ENCODE peak calls at places on chromosomes 16 and 17, in four cellular contexts. G is body of pancreas, Q is esophagus muscularis mucosa, Z is lower leg skin. F is an unnamed sample.

GRCh38 chr16:3235856-3236669 is 1.1 kb upstream of the ZNF200 start:
- DNase-seq in Z (peak; percentile 89), Q (no peak), G (peak; percentile 31), F (no peak)

GRCh38 chr16:29736764-29737163 is 9.0 kb downstream of the C16orf54 start:
- DNase-seq in G (no peak), Q (no peak), Z (no peak), F (no peak)

GRCh38 chr16:72811188-72811720 is 236.7 kb downstream of the ZFHX3 start:
- DNase-seq in G (no peak), Z (no peak), Q (no peak), F (no peak)

GRCh38 chr17:5254903-5255521 is 20.4 kb upstream of the SCIMP start:
- DNase-seq in Q (no peak), Z (no peak), G (peak; percentile 13), F (no peak)

GRCh38 chr17:3585826-3586225 is 23.4 kb downstream of the TRPV1 start:
- DNase-seq in Q (no peak), Z (no peak), G (no peak), F (no peak)

GRCh38 chr17:45747907-45748306 is 36.2 kb upstream of the CRHR1 start:
- DNase-seq in Q (no peak), Z (no peak), G (no peak), F (no peak)

GRCh38 chr17:6536053-6536452 is 20.3 kb downstream of the PITPNM3 start:
- DNase-seq in G (no peak), Z (peak; percentile 61), Q (no peak), F (no peak)

GRCh38 chr16:48405907-48406306 is 20.7 kb upstream of the SIAH1 start:
- DNase-seq in G (no peak), Q (no peak), Z (no peak), F (no peak)

GRCh38 chr16:71230122-71230845 is at the start of gene HYDIN:
- DNase-seq in G (peak; percentile 92), Q (no peak), Z (no peak), F (peak; percentile 17)

GRCh38 chr16:77307764-77308561 is 108.8 kb downstream of the SYCE1L start:
- DNase-seq in Q (no peak), Z (no peak), G (no peak), F (no peak)

GRCh38 chr16:71933913-71934696 is 38.8 kb downstream of the IST1 start:
- DNase-seq in G (no peak), Z (peak; percentile 67), Q (no peak), F (peak; percentile 33)

GRCh38 chr17:76536511-76537287 is 810 bp downstream of the CYGB start:
- DNase-seq in Z (no peak), Q (no peak), G (no peak), F (no peak)

GRCh38 chr16:74570412-74571301 is 36.3 kb downstream of the GLG1 start:
- DNase-seq in Z (no peak), G (no peak), Q (no peak), F (no peak)

GRCh38 chr16:11742536-11743307 is at the start of gene TXNDC11:
- DNase-seq in G (peak; percentile 99), Q (peak; percentile 100), Z (peak; percentile 100), F (peak; percentile 87)

GRCh38 chr16:3045758-3046505 is 429 bp upstream of the MMP25 start:
- DNase-seq in G (no peak), Z (no peak), Q (no peak), F (no peak)

GRCh38 chr16:51374346-51374745 is 223.3 kb upstream of the SALL1 start:
- DNase-seq in Q (no peak), Z (no peak), G (no peak), F (peak; percentile 6)

GRCh38 chr17:21551081-21551881 is 141.0 kb upstream of the KCNJ18 start:
- DNase-seq in Z (peak; percentile 96), Q (peak; percentile 93), G (peak; percentile 87), F (peak; percentile 65)
- TF ChIP-seq POLR2A in Z (no peak), Q (peak; percentile 23), G (peak; percentile 78), F (peak; percentile 82)

GRCh38 chr16:88978608-88979346 is 1.8 kb upstream of the CBFA2T3 start:
- DNase-seq in Z (no peak), G (no peak), Q (no peak), F (no peak)
- TF ChIP-seq POLR2A in Z (no peak), G (no peak), Q (no peak), F (no peak)

GRCh38 chr16:1999866-2000514 is 9.6 kb downstream of the ZNF598 start:
- DNase-seq in G (no peak), Z (no peak), Q (no peak), F (no peak)
- TF ChIP-seq POLR2A in G (no peak), Z (no peak), Q (no peak), F (no peak)

GRCh38 chr17:1709403-1709891 is 730 bp downstream of the TLCD2 start:
- DNase-seq in Q (no peak), G (no peak), Z (no peak), F (no peak)

GRCh38 chr17:1711804-1712203 is 1.6 kb upstream of the TLCD2 start:
- DNase-seq in Q (no peak), Z (no peak), G (no peak), F (no peak)

GRCh38 chr17:1709971-1710806 is at the start of gene TLCD2:
- DNase-seq in Z (peak; percentile 95), G (peak; percentile 70), Q (no peak), F (peak; percentile 78)

GRCh38 chr17:1712271-1712670 is 2.1 kb upstream of the TLCD2 start:
- DNase-seq in Z (no peak), G (no peak), Q (no peak), F (no peak)

DNA sequence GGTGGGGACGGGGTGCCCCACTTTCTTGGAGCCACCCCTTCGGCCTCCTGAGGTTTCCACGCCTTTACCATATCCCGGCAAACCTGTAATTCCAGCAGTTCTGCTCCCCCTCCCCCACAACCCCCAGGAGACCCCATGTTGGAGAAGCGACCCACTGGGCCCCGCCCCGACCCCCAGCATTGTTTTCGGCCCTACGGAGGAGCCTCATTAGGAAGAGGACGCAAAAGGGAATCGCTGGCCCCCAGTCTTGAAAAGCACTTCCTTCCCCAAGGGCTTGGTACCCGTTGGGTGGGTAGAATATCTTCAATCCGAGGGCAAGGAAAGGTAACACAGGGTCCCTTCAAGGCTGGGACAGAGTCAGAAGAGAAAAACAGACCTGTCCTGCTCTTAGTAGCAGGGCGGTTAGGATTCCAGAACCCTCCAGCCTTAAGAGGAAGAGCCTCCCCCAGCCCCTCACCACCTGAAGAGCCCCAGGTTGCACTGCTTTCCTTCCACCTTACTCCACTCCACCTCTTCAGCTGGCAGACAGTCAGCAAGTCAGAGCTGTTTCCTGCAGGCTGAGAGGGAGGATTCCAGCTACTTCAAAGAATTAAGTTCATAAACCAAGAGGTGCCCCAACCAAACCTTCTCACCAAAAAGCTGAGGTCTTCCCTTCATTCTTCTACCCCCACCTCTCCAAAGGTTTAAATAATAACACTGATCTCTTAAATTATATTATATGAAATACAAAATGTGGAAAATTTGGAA is 803 bp upstream of the TLCD2 start:
- DNase-seq in Z (no peak), G (no peak), Q (no peak), F (no peak)
- TF ChIP-seq POLR2A in Z (no peak), G (no peak), Q (no peak), F (peak; percentile 20)

GRCh38 chr16:20064931-20065330 is 8.8 kb downstream of the GPR139 start:
- DNase-seq in G (no peak), Z (peak; percentile 23), Q (no peak), F (no peak)
- TF ChIP-seq POLR2A in G (no peak), Z (no peak), Q (no peak), F (no peak)

GRCh38 chr16:31107465-31107867 is 720 bp upstream of the BCKDK start:
- DNase-seq in G (no peak), Q (no peak), Z (no peak), F (no peak)

GRCh38 chr16:31108794-31109558 is 790 bp downstream of the BCKDK start:
- DNase-seq in Z (no peak), Q (no peak), G (no peak), F (no peak)

GRCh38 chr16:31106509-31107464 is 1.4 kb upstream of the BCKDK start:
- DNase-seq in Q (no peak), G (no peak), Z (no peak), F (no peak)

GRCh38 chr16:31108035-31108793 is at the start of gene BCKDK:
- DNase-seq in Q (no peak), G (peak; percentile 67), Z (peak; percentile 94), F (peak; percentile 92)

GRCh38 chr16:31105677-31106213 is 2.4 kb upstream of the BCKDK start:
- DNase-seq in G (peak; percentile 94), Z (peak; percentile 98), Q (peak; percentile 96), F (peak; percentile 84)
- TF ChIP-seq POLR2A in G (no peak), Z (no peak), Q (no peak), F (no peak)

DNA sequence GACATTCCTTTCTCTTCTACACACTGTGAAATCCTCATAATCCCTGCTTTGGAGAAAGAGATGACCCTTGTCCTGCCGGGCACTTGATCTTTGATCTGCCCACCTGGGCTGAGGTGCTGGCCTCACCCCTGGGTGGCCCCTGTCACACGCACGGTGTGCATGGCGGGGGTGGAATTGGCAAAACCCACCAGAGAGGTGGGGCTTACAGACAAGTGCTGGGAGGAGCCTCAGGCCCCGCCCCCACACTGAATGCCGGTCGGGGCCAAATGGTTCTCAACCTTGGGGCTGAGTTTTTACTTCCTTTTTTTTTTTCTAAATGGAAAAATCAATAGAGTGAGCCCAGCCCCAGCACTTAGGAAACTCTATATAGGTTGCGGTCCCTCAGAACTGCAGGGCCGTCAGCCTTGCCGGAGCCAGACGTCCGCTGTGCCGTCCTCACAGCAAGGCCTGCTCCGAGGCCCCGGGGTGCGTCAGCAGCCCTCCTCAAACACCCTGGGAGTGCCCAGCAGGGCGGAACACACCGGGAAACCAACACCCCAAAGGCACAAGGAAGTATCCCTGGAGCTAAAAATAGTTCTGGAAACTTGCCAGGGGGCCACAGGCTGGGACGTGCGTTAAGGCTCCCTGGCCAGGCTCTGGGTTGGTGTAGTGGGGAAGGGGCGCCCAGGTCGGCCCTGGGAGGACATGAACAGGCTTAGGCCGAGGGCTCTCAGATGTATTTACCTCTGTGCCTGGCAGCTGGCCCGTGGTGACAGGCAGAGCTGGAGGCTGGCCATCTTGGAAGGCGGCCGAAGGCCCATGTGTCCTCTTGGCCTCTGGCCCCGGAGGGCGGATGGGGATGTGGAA is 11.0 kb downstream of the GPRC5C start:
- DNase-seq in Z (peak; percentile 97), G (peak; percentile 97), Q (peak; percentile 97), F (no peak)
- TF ChIP-seq POLR2A in Z (no peak), G (peak; percentile 98), Q (peak; percentile 37), F (no peak)

F was measured in H54.